ENCODE peak calls at places on chromosomes 13 and 19, in ten cellular contexts. One of them, this sample, is unnamed.

GRCh38 chr19:13964776-13965175 is 12.5 kb downstream of the DCAF15 start:
- DNase-seq in heart left ventricle: no peak
- DNase-seq in IMR-90: peak; percentile 66
- DNase-seq in HCT116: no peak
- DNase-seq in uterus: no peak
- DNase-seq in gastrocnemius medialis: no peak
- DNase-seq in tibial nerve: no peak
- DNase-seq in body of pancreas: no peak
- DNase-seq in adrenal gland: no peak
- DNase-seq in right lobe of liver: no peak
- DNase-seq in this sample: peak; percentile 71

GRCh38 chr13:65913173-65913572 is 1317.0 kb downstream of the PCDH9 start:
- DNase-seq in heart left ventricle: no peak
- DNase-seq in IMR-90: peak; percentile 86
- DNase-seq in HCT116: peak; percentile 22
- DNase-seq in uterus: no peak
- DNase-seq in gastrocnemius medialis: no peak
- DNase-seq in tibial nerve: no peak
- DNase-seq in body of pancreas: no peak
- DNase-seq in adrenal gland: no peak
- DNase-seq in right lobe of liver: no peak
- DNase-seq in this sample: no peak

GRCh38 chr19:292281-292884 is 1.2 kb upstream of the PLPP2 start:
- DNase-seq in heart left ventricle: no peak
- DNase-seq in IMR-90: no peak
- DNase-seq in HCT116: no peak
- DNase-seq in uterus: no peak
- DNase-seq in gastrocnemius medialis: no peak
- DNase-seq in tibial nerve: no peak
- DNase-seq in body of pancreas: no peak
- DNase-seq in adrenal gland: no peak
- DNase-seq in right lobe of liver: peak; percentile 48
- DNase-seq in this sample: no peak

GRCh38 chr19:43595605-43595998 is 332 bp downstream of the IRGQ start:
- DNase-seq in heart left ventricle: no peak
- DNase-seq in IMR-90: no peak
- DNase-seq in HCT116: no peak
- DNase-seq in uterus: no peak
- DNase-seq in gastrocnemius medialis: no peak
- DNase-seq in tibial nerve: no peak
- DNase-seq in body of pancreas: no peak
- DNase-seq in adrenal gland: no peak
- DNase-seq in right lobe of liver: no peak
- DNase-seq in this sample: no peak

GRCh38 chr13:93145199-93145598 is 81.4 kb upstream of the GPC6 start:
- DNase-seq in heart left ventricle: no peak
- DNase-seq in IMR-90: no peak
- DNase-seq in HCT116: no peak
- DNase-seq in uterus: no peak
- DNase-seq in gastrocnemius medialis: no peak
- DNase-seq in tibial nerve: no peak
- DNase-seq in body of pancreas: no peak
- DNase-seq in adrenal gland: no peak
- DNase-seq in right lobe of liver: no peak
- DNase-seq in this sample: no peak

GRCh38 chr13:53694814-53695533 is 666.4 kb downstream of the OLFM4 start:
- DNase-seq in heart left ventricle: no peak
- DNase-seq in IMR-90: no peak
- DNase-seq in HCT116: no peak
- DNase-seq in uterus: no peak
- DNase-seq in gastrocnemius medialis: no peak
- DNase-seq in tibial nerve: no peak
- DNase-seq in body of pancreas: no peak
- DNase-seq in adrenal gland: no peak
- DNase-seq in right lobe of liver: no peak
- DNase-seq in this sample: no peak

GRCh38 chr19:30374791-30375650 is 2.8 kb downstream of the ZNF536 start:
- DNase-seq in heart left ventricle: no peak
- DNase-seq in IMR-90: no peak
- DNase-seq in HCT116: no peak
- DNase-seq in uterus: no peak
- DNase-seq in gastrocnemius medialis: no peak
- DNase-seq in tibial nerve: no peak
- DNase-seq in body of pancreas: no peak
- DNase-seq in adrenal gland: no peak
- DNase-seq in right lobe of liver: no peak
- DNase-seq in this sample: no peak

GRCh38 chr19:32691291-32691951 is at the start of gene NUDT19:
- DNase-seq in heart left ventricle: peak; percentile 94
- DNase-seq in IMR-90: peak; percentile 73
- DNase-seq in HCT116: peak; percentile 75
- DNase-seq in uterus: peak; percentile 67
- DNase-seq in gastrocnemius medialis: peak; percentile 86
- DNase-seq in tibial nerve: peak; percentile 51
- DNase-seq in body of pancreas: peak; percentile 90
- DNase-seq in adrenal gland: peak; percentile 94
- DNase-seq in right lobe of liver: peak; percentile 90
- DNase-seq in this sample: peak; percentile 98

GRCh38 chr13:98307392-98307743 is 130.3 kb upstream of the RNF113B start:
- DNase-seq in heart left ventricle: peak; percentile 30
- DNase-seq in IMR-90: no peak
- DNase-seq in HCT116: no peak
- DNase-seq in uterus: no peak
- DNase-seq in gastrocnemius medialis: no peak
- DNase-seq in tibial nerve: no peak
- DNase-seq in body of pancreas: no peak
- DNase-seq in adrenal gland: peak; percentile 19
- DNase-seq in right lobe of liver: no peak
- DNase-seq in this sample: no peak

GRCh38 chr19:11410682-11411081 is 8.4 kb downstream of the RGL3 start:
- DNase-seq in heart left ventricle: no peak
- DNase-seq in IMR-90: peak; percentile 37
- DNase-seq in HCT116: no peak
- DNase-seq in uterus: no peak
- DNase-seq in gastrocnemius medialis: no peak
- DNase-seq in tibial nerve: no peak
- DNase-seq in body of pancreas: no peak
- DNase-seq in adrenal gland: no peak
- DNase-seq in right lobe of liver: no peak
- DNase-seq in this sample: peak; percentile 53

GRCh38 chr19:2575734-2576481 is 100.0 kb downstream of the GADD45B start:
- DNase-seq in heart left ventricle: peak; percentile 91
- DNase-seq in IMR-90: peak; percentile 69
- DNase-seq in HCT116: no peak
- DNase-seq in uterus: peak; percentile 80
- DNase-seq in gastrocnemius medialis: peak; percentile 81
- DNase-seq in tibial nerve: peak; percentile 84
- DNase-seq in body of pancreas: peak; percentile 48
- DNase-seq in adrenal gland: peak; percentile 72
- DNase-seq in right lobe of liver: peak; percentile 96
- DNase-seq in this sample: no peak

GRCh38 chr19:6821639-6822310 is 49.3 kb downstream of the VAV1 start:
- DNase-seq in heart left ventricle: no peak
- DNase-seq in IMR-90: no peak
- DNase-seq in HCT116: no peak
- DNase-seq in uterus: no peak
- DNase-seq in gastrocnemius medialis: no peak
- DNase-seq in tibial nerve: no peak
- DNase-seq in body of pancreas: no peak
- DNase-seq in adrenal gland: no peak
- DNase-seq in right lobe of liver: no peak
- DNase-seq in this sample: no peak

GRCh38 chr19:6796278-6796677 is 23.8 kb downstream of the VAV1 start:
- DNase-seq in heart left ventricle: no peak
- DNase-seq in IMR-90: no peak
- DNase-seq in HCT116: no peak
- DNase-seq in uterus: no peak
- DNase-seq in gastrocnemius medialis: no peak
- DNase-seq in tibial nerve: no peak
- DNase-seq in body of pancreas: no peak
- DNase-seq in adrenal gland: no peak
- DNase-seq in right lobe of liver: no peak
- DNase-seq in this sample: no peak

GRCh38 chr13:38868399-38868798 is 122.2 kb downstream of the STOML3 start:
- DNase-seq in heart left ventricle: no peak
- DNase-seq in IMR-90: no peak
- DNase-seq in HCT116: no peak
- DNase-seq in uterus: no peak
- DNase-seq in gastrocnemius medialis: no peak
- DNase-seq in tibial nerve: no peak
- DNase-seq in body of pancreas: no peak
- DNase-seq in adrenal gland: no peak
- DNase-seq in right lobe of liver: no peak
- DNase-seq in this sample: no peak
- TF ChIP-seq POLR2A in heart left ventricle: no peak
- TF ChIP-seq POLR2A in IMR-90: no peak
- TF ChIP-seq POLR2A in HCT116: no peak
- TF ChIP-seq POLR2A in uterus: no peak
- TF ChIP-seq POLR2A in gastrocnemius medialis: no peak
- TF ChIP-seq POLR2A in tibial nerve: no peak
- TF ChIP-seq POLR2A in body of pancreas: no peak
- TF ChIP-seq POLR2A in adrenal gland: no peak
- TF ChIP-seq POLR2A in right lobe of liver: no peak
- TF ChIP-seq POLR2A in this sample: no peak

DNA sequence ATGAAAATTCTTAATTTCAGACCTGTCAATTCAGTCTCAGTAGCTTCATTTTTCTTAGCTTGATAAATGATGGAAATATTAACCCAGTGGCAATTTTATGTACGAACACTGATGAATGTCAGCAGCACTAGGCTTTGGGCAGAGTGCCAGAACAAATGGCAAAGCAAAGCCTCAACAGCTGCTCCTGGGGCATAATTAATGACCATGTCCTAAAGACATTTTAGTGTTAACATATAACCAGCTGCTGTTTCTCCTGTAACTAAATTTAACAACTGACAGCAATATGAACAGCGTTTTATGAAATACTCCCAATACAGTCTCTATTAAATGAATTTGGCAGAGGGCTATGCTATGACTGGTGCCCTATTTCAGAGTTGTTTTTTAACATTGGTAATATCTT is 47.1 kb downstream of the ZNF568 start:
- DNase-seq in heart left ventricle: no peak
- DNase-seq in IMR-90: no peak
- DNase-seq in HCT116: no peak
- DNase-seq in uterus: no peak
- DNase-seq in gastrocnemius medialis: no peak
- DNase-seq in tibial nerve: no peak
- DNase-seq in body of pancreas: peak; percentile 27
- DNase-seq in adrenal gland: no peak
- DNase-seq in right lobe of liver: no peak
- DNase-seq in this sample: no peak
- TF ChIP-seq POLR2A in heart left ventricle: no peak
- TF ChIP-seq POLR2A in IMR-90: no peak
- TF ChIP-seq POLR2A in HCT116: no peak
- TF ChIP-seq POLR2A in uterus: no peak
- TF ChIP-seq POLR2A in gastrocnemius medialis: no peak
- TF ChIP-seq POLR2A in tibial nerve: no peak
- TF ChIP-seq POLR2A in body of pancreas: no peak
- TF ChIP-seq POLR2A in adrenal gland: no peak
- TF ChIP-seq POLR2A in right lobe of liver: no peak
- TF ChIP-seq POLR2A in this sample: no peak

DNA sequence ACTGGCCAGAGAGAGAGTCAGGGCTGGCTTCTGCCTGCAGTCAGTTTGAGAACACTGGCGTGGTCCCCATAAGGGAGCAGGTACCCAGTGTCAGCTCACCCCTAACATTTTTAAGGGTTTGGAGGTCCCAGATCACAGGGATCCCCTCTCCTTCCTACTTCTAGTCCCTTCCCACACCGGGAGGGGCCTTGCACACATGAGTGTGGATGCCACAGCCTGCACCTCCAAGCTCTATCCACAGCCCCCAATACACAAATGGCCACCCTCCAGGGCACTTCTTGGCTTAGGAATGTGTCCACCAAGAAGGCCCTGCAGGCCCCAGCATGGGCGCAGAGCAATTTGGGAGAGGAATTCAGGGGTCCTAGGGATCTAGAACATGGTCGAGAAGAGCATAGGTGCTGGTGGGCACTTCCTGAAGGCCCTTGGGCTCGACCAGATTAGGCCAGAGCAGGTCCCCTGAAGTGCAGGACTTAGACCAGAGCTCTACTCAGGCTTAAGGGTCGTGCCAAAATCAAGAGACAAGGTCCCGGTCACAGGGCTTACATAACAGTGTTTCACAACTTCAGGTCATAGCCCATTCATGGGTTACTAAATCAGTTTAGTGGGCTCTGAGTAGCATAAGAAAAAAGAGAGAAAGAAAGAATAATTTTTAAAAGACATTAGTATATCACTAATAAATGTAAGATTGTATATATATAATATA is 16.0 kb downstream of the FXYD5 start:
- DNase-seq in heart left ventricle: no peak
- DNase-seq in IMR-90: no peak
- DNase-seq in HCT116: no peak
- DNase-seq in uterus: no peak
- DNase-seq in gastrocnemius medialis: no peak
- DNase-seq in tibial nerve: peak; percentile 28
- DNase-seq in body of pancreas: no peak
- DNase-seq in adrenal gland: no peak
- DNase-seq in right lobe of liver: peak; percentile 61
- DNase-seq in this sample: no peak
- TF ChIP-seq POLR2A in heart left ventricle: no peak
- TF ChIP-seq POLR2A in IMR-90: no peak
- TF ChIP-seq POLR2A in HCT116: no peak
- TF ChIP-seq POLR2A in uterus: no peak
- TF ChIP-seq POLR2A in gastrocnemius medialis: no peak
- TF ChIP-seq POLR2A in tibial nerve: no peak
- TF ChIP-seq POLR2A in body of pancreas: no peak
- TF ChIP-seq POLR2A in adrenal gland: no peak
- TF ChIP-seq POLR2A in right lobe of liver: no peak
- TF ChIP-seq POLR2A in this sample: no peak

GRCh38 chr13:110214637-110215036 is 92.3 kb downstream of the COL4A1 start:
- DNase-seq in heart left ventricle: no peak
- DNase-seq in IMR-90: peak; percentile 56
- DNase-seq in HCT116: no peak
- DNase-seq in uterus: no peak
- DNase-seq in gastrocnemius medialis: no peak
- DNase-seq in tibial nerve: no peak
- DNase-seq in body of pancreas: no peak
- DNase-seq in adrenal gland: no peak
- DNase-seq in right lobe of liver: no peak
- DNase-seq in this sample: no peak

GRCh38 chr13:110216403-110217041 is 90.4 kb downstream of the COL4A1 start:
- DNase-seq in heart left ventricle: peak; percentile 56
- DNase-seq in IMR-90: peak; percentile 78
- DNase-seq in HCT116: no peak
- DNase-seq in uterus: peak; percentile 45
- DNase-seq in gastrocnemius medialis: peak; percentile 45
- DNase-seq in tibial nerve: no peak
- DNase-seq in body of pancreas: no peak
- DNase-seq in adrenal gland: peak; percentile 42
- DNase-seq in right lobe of liver: no peak
- DNase-seq in this sample: no peak

GRCh38 chr13:110215606-110216005 is 91.4 kb downstream of the COL4A1 start:
- DNase-seq in heart left ventricle: no peak
- DNase-seq in IMR-90: peak; percentile 62
- DNase-seq in HCT116: no peak
- DNase-seq in uterus: no peak
- DNase-seq in gastrocnemius medialis: no peak
- DNase-seq in tibial nerve: no peak
- DNase-seq in body of pancreas: no peak
- DNase-seq in adrenal gland: no peak
- DNase-seq in right lobe of liver: no peak
- DNase-seq in this sample: no peak

GRCh38 chr13:110217811-110218210 is 89.1 kb downstream of the COL4A1 start:
- DNase-seq in heart left ventricle: no peak
- DNase-seq in IMR-90: no peak
- DNase-seq in HCT116: no peak
- DNase-seq in uterus: no peak
- DNase-seq in gastrocnemius medialis: no peak
- DNase-seq in tibial nerve: no peak
- DNase-seq in body of pancreas: no peak
- DNase-seq in adrenal gland: no peak
- DNase-seq in right lobe of liver: no peak
- DNase-seq in this sample: no peak

GRCh38 chr13:110216006-110216402 is 91.0 kb downstream of the COL4A1 start:
- DNase-seq in heart left ventricle: no peak
- DNase-seq in IMR-90: no peak
- DNase-seq in HCT116: no peak
- DNase-seq in uterus: no peak
- DNase-seq in gastrocnemius medialis: no peak
- DNase-seq in tibial nerve: no peak
- DNase-seq in body of pancreas: no peak
- DNase-seq in adrenal gland: no peak
- DNase-seq in right lobe of liver: no peak
- DNase-seq in this sample: no peak
- TF ChIP-seq POLR2A in heart left ventricle: no peak
- TF ChIP-seq POLR2A in IMR-90: no peak
- TF ChIP-seq POLR2A in HCT116: no peak
- TF ChIP-seq POLR2A in uterus: no peak
- TF ChIP-seq POLR2A in gastrocnemius medialis: no peak
- TF ChIP-seq POLR2A in tibial nerve: no peak
- TF ChIP-seq POLR2A in body of pancreas: no peak
- TF ChIP-seq POLR2A in adrenal gland: no peak
- TF ChIP-seq POLR2A in right lobe of liver: no peak
- TF ChIP-seq POLR2A in this sample: no peak